ENCODE peak calls at places on chromosomes 1 and 21, in nine cellular contexts. W is tibial artery; Q is nephron progenitor cell; X is heart left ventricle; D is CD4-positive, alpha-beta T cell; G is uterus; O is heart right ventricle; Y is neural progenitor cell; H is osteocyte. R is an unnamed sample.

GRCh38 chr1:80594013-80594412 is 1206.7 kb upstream of the ADGRL2 start:
- DNase-seq in O (no peak), D (no peak), G (no peak), Q (no peak), X (no peak), H (no peak), Y (no peak), W (no peak), R (no peak)

GRCh38 chr21:27526451-27526850 is 559.6 kb upstream of the ADAMTS5 start:
- DNase-seq in Q (no peak), X (no peak), W (no peak), O (no peak), H (no peak), G (no peak), Y (no peak), D (no peak), R (no peak)

GRCh38 chr1:241666419-241666818 is 14.3 kb downstream of the WDR64 start:
- DNase-seq in H (no peak), X (no peak), O (no peak), Q (no peak), G (no peak), Y (no peak), D (no peak), W (no peak), R (no peak)

GRCh38 chr1:115609021-115609420 is 32.7 kb upstream of the VANGL1 start:
- DNase-seq in G (no peak), O (no peak), D (no peak), Q (no peak), Y (no peak), H (peak), X (no peak), W (no peak), R (no peak)

GRCh38 chr21:18840239-18840638 is 436.7 kb upstream of the TMPRSS15 start:
- DNase-seq in O (no peak), H (no peak), X (no peak), G (no peak), D (no peak), W (no peak), Q (no peak), Y (peak), R (no peak)

GRCh38 chr1:205481629-205482071 is 22.8 kb upstream of the CDK18 start:
- DNase-seq in D (no peak), O (no peak), W (no peak), G (no peak), H (no peak), X (no peak), Q (no peak), Y (peak), R (no peak)

GRCh38 chr1:72278461-72278860 is 3.9 kb downstream of the NEGR1 start:
- DNase-seq in H (no peak), D (no peak), X (no peak), O (no peak), W (no peak), G (no peak), Y (no peak), Q (no peak), R (no peak)

GRCh38 chr1:20729990-20730689 is 2.4 kb downstream of the SH2D5 start:
- DNase-seq in H (no peak), G (no peak), W (no peak), X (no peak), Y (no peak), D (no peak), Q (no peak), O (no peak), R (peak)

GRCh38 chr1:38538834-38539233 is 320.7 kb downstream of the RRAGC start:
- DNase-seq in W (no peak), Q (no peak), G (no peak), X (no peak), D (no peak), O (no peak), H (no peak), Y (no peak), R (no peak)

GRCh38 chr1:65069186-65069585 is 78.8 kb upstream of the AK4 start:
- DNase-seq in H (no peak), O (no peak), Y (no peak), Q (no peak), G (no peak), W (no peak), D (peak), X (no peak), R (no peak)

DNA sequence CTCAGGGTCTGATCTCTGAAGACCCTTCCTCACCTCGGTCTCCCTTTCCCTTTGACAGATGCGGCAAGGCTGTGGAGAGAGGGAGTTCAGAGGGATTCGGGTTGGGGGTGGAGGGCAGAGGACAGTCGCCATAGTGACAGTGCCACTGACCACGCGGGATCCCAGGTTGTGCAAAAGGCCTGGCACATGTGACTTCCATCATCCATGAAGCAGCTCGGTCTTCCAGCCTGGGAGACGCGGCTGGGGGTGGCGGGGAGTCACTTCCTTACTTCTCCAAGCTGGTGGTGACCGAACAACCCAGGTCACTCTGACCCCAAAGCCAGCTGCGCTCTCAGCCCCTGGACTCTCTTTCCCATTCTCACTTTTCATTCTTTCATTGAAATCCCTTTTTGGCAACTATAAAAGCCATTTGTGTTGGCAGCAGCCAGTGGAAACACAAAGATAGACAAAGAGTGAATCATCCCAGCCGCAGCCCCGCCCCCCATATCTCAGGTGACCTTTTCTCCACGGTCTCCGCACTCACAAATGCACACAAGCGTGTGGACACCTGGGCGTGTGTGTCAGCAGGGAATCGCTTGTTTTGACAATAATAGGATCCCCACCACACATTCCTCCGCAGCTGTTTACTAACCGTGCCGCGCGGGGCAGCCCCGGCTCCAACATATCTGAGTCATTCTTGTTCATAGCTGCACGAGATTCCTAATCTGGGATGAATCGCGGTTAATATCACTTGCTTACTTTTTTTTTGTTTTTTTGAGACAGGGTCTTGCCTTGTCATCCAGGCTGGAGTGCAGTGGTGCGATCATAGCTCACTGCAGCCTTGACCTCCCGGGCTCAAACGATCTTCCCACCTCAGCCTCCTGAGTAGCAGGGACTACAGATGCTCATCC is 68.3 kb downstream of the DHRS3 start:
- DNase-seq in G (peak), W (peak), H (no peak), D (no peak), Y (peak), Q (peak), O (peak), X (peak), R (peak)
- TF ChIP-seq CTCF in G (peak), W (no peak), H (no peak), D (no peak), Y (no peak), Q (no peak), O (no peak), X (no peak), R (no peak)

GRCh38 chr1:203031467-203031866 is 5.2 kb downstream of the PPFIA4 start:
- DNase-seq in O (no peak), Y (no peak), X (no peak), H (no peak), D (no peak), G (no peak), W (no peak), Q (no peak), R (no peak)
- TF ChIP-seq CTCF in O (no peak), Y (peak), X (no peak), H (no peak), D (no peak), G (no peak), W (no peak), Q (peak), R (no peak)

GRCh38 chr1:36159614-36160387 is 3.8 kb downstream of the MAP7D1 start:
- DNase-seq in O (no peak), X (no peak), Y (no peak), G (no peak), W (no peak), H (no peak), D (no peak), Q (no peak), R (peak)

GRCh38 chr1:36161656-36162531 is 5.9 kb downstream of the MAP7D1 start:
- DNase-seq in Q (no peak), G (no peak), H (no peak), O (no peak), W (no peak), D (peak), X (peak), Y (no peak), R (peak)

GRCh38 chr1:36160388-36160948 is 4.5 kb downstream of the MAP7D1 start:
- DNase-seq in H (no peak), Y (no peak), D (no peak), Q (no peak), X (no peak), G (no peak), O (no peak), W (no peak), R (no peak)

GRCh38 chr1:36162680-36163079 is 6.7 kb downstream of the MAP7D1 start:
- DNase-seq in D (no peak), Q (no peak), W (no peak), Y (no peak), G (no peak), X (no peak), H (no peak), O (no peak), R (no peak)

GRCh38 chr1:36160949-36161485 is 5.1 kb downstream of the MAP7D1 start:
- DNase-seq in G (peak), Q (peak), D (peak), Y (peak), H (no peak), W (peak), O (peak), X (peak), R (peak)
- TF ChIP-seq CTCF in G (peak), Q (peak), D (no peak), Y (peak), H (peak), W (peak), O (peak), X (peak), R (peak)

GRCh38 chr1:45802343-45803298 is 791 bp upstream of the MAST2 start:
- DNase-seq in G (peak), Y (peak), Q (peak), D (no peak), O (peak), H (peak), W (peak), X (peak), R (no peak)
- TF ChIP-seq CTCF in G (no peak), Y (no peak), Q (no peak), D (no peak), O (no peak), H (no peak), W (no peak), X (no peak), R (no peak)

DNA sequence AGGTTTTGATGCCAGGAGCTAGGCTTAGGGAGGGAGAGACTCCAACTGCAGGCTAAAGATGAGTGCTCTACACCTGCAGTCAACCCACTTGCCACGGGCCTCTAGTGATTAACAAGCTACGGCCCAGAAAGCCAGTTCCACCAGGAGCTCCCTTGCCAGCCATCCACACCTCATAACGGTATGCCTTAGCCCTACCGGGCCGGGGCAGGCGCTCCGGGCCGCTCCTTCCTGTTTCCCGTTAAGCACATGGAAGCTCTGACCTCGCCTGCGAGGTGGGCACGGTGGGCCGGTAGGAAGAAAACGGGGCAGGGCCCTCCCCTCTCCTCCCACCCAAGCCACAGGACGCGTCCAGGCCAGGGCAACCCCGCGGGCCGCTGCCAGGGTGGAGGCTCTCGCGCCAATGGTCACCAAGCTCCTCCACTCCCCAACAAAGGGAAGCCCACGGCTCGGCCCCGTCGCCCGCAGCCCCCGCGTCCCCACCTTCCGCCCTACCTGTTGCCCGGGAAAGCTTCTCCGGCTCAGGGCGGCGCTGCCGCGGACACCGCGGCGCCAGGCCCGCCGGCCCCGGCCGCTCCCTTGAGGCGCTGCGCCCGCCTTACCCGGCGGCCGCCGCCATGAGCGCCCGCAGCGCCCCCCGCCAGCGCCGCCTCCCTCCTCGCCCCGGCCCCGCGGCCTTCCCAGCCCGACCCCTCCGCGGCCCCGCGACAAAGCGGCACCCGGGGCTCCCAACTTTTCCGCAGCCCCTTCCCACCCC is 632 bp downstream of the CERS2 start:
- DNase-seq in X (peak), Q (no peak), O (peak), D (peak), H (no peak), W (peak), G (peak), Y (peak), R (peak)
- TF ChIP-seq CTCF in X (no peak), Q (no peak), O (no peak), D (no peak), H (no peak), W (no peak), G (no peak), Y (no peak), R (no peak)

GRCh38 chr1:45304311-45305081 is 22.2 kb upstream of the HPDL start:
- DNase-seq in Y (peak), O (peak), D (no peak), W (peak), G (peak), H (peak), X (no peak), Q (no peak), R (no peak)
- TF ChIP-seq CTCF in Y (no peak), O (no peak), D (no peak), W (no peak), G (no peak), H (no peak), X (no peak), Q (no peak), R (no peak)

R was measured in dorsolateral prefrontal cortex.